ENCODE peak calls at places on chromosomes 13 and 19, in seven cellular contexts. Z, O, F, K, E, D and L are unnamed samples.

GRCh38 chr13:41137951-41138350 is 5.3 kb upstream of the KBTBD6 start:
- DNase-seq in D (no peak), O (peak; percentile 64), K (no peak), E (no peak), F (no peak), Z (no peak), L (no peak)

GRCh38 chr13:42355118-42355840 is 83.3 kb downstream of the AKAP11 start:
- DNase-seq in F (no peak), Z (no peak), E (no peak), K (peak; percentile 75), D (no peak), O (no peak), L (no peak)

GRCh38 chr13:63124863-63125262 is 1709.2 kb upstream of the PCDH20 start:
- DNase-seq in E (no peak), K (no peak), D (no peak), O (peak; percentile 37), Z (no peak), F (peak; percentile 5), L (no peak)

GRCh38 chr19:43726736-43727592 is 11.1 kb downstream of the IRGC start:
- DNase-seq in K (no peak), D (no peak), O (peak; percentile 51), Z (peak; percentile 15), F (no peak), E (peak; percentile 59), L (no peak)

GRCh38 chr13:109200556-109200955 is 571.1 kb downstream of the MYO16 start:
- DNase-seq in E (no peak), D (no peak), Z (no peak), F (no peak), K (no peak), O (peak; percentile 12), L (no peak)

GRCh38 chr19:19418548-19419260 is 13.2 kb downstream of the GATAD2A start:
- DNase-seq in F (no peak), E (no peak), D (no peak), K (no peak), Z (no peak), O (no peak), L (no peak)

GRCh38 chr13:93002071-93002470 is 224.5 kb upstream of the GPC6 start:
- DNase-seq in O (peak; percentile 4), Z (no peak), D (no peak), E (no peak), K (no peak), F (no peak), L (no peak)

GRCh38 chr13:100954430-100955361 is 280.1 kb upstream of the TMTC4 start:
- DNase-seq in F (no peak), E (no peak), Z (no peak), O (no peak), K (no peak), D (no peak), L (no peak)

GRCh38 chr13:51714663-51715168 is 89.2 kb downstream of the DHRS12 start:
- DNase-seq in Z (no peak), E (no peak), F (no peak), K (no peak), O (peak; percentile 75), D (no peak), L (no peak)

GRCh38 chr19:16585808-16586476 is 13.7 kb upstream of the SLC35E1 start:
- DNase-seq in F (no peak), Z (no peak), E (no peak), K (no peak), D (no peak), O (no peak), L (no peak)

GRCh38 chr19:7153008-7153407 is 83.5 kb downstream of the ZNF557 start:
- DNase-seq in O (no peak), F (no peak), Z (no peak), D (no peak), E (no peak), K (no peak), L (no peak)

GRCh38 chr19:58569943-58570670 is 3.0 kb downstream of the MZF1 start:
- DNase-seq in O (no peak), Z (no peak), F (no peak), K (no peak), E (peak; percentile 48), D (peak; percentile 37), L (peak; percentile 32)

GRCh38 chr13:78660130-78660857 is 1.3 kb upstream of the OBI1 start:
- DNase-seq in Z (peak; percentile 4), D (peak; percentile 32), F (no peak), K (peak; percentile 12), E (no peak), O (no peak), L (no peak)

GRCh38 chr13:51822106-51822840 is 18.3 kb upstream of the DHRS12 start:
- DNase-seq in Z (no peak), K (peak; percentile 25), E (no peak), O (no peak), D (no peak), F (no peak), L (no peak)

GRCh38 chr13:77225946-77226345 is 100.9 kb downstream of the MYCBP2 start:
- DNase-seq in F (no peak), Z (no peak), O (no peak), D (no peak), E (no peak), K (no peak), L (no peak)

GRCh38 chr13:34667356-34668218 is 274.5 kb upstream of the NBEA start:
- DNase-seq in Z (no peak), E (no peak), F (no peak), D (no peak), K (no peak), O (no peak), L (no peak)

GRCh38 chr13:113358653-113359052 is 5.3 kb downstream of the GRTP1 start:
- DNase-seq in F (no peak), K (no peak), E (no peak), O (peak; percentile 31), Z (no peak), D (no peak), L (no peak)

GRCh38 chr13:78593652-78594494 is 9.5 kb downstream of the POU4F1 start:
- DNase-seq in O (no peak), K (no peak), F (no peak), D (no peak), Z (no peak), E (no peak), L (no peak)

GRCh38 chr13:51818771-51819511 is 15.0 kb upstream of the DHRS12 start:
- DNase-seq in O (peak; percentile 62), F (no peak), K (peak; percentile 34), D (peak; percentile 76), E (no peak), Z (no peak), L (no peak)

GRCh38 chr13:29438772-29439171 is 156.7 kb downstream of the SLC7A1 start:
- DNase-seq in E (no peak), D (peak; percentile 54), F (no peak), O (peak; percentile 48), K (no peak), Z (no peak), L (no peak)

GRCh38 chr13:44231786-44232516 is 141.7 kb upstream of the SERP2 start:
- DNase-seq in F (peak; percentile 52), K (no peak), Z (peak; percentile 95), O (peak; percentile 95), E (peak; percentile 90), D (peak; percentile 57), L (peak; percentile 85)

GRCh38 chr13:50422181-50423148 is 407.2 kb downstream of the KCNRG start:
- DNase-seq in E (no peak), Z (no peak), F (peak; percentile 74), D (no peak), O (no peak), K (peak; percentile 5), L (no peak)

GRCh38 chr19:56155124-56155687 is 14.1 kb downstream of the ZNF444 start:
- DNase-seq in E (no peak), D (no peak), F (no peak), Z (no peak), K (no peak), O (peak; percentile 37), L (peak; percentile 51)

DNA sequence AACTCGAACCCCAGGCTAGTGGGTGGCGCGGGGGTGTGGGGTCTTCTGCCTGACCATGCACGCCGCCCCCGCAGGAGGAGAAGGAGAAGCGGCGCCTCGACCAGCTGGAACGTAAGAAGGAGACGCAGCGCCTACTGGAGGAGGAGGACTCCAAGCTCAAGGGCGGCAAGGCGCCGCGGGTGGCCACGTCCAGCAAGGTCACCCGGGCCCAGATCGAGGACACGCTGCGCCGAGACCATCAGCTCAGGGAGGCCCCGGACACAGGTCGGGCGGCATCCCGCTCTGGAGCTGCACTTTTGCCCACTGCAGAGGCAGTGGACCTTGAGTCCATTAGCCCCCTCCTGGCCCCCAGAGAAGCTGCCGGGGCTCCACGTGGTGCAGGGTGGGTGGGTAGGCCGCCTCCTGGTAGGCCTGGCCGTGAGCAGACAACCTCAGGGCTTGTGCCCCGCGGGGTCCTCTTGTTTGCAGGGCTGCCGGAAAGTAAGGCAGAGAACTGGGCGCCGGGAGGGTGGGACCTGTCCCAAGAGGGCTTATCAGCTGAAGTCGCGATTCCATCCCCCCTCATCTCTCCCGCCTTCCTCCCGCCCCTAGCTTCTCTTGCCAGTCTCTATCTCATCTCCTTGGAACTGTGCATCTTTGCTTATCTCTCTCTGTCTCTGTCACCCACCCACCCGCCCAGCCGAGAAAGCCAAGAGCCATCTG is 9.9 kb downstream of the CCDC124 start:
- DNase-seq in K (no peak), E (no peak), Z (no peak), O (no peak), D (no peak), F (no peak), L (peak; percentile 77)
- H3K27ac ChIP-seq in K (no peak overlapping the region), E (no peak overlapping the region), Z (no peak overlapping the region), O (no peak overlapping the region), D (no peak overlapping the region), F (no peak overlapping the region), L (no peak overlapping the region)

GRCh38 chr19:39539165-39539518 is 819 bp downstream of the EID2 start:
- DNase-seq in Z (no peak), D (no peak), K (no peak), O (no peak), F (no peak), E (no peak), L (no peak)

GRCh38 chr19:39540333-39540673 is 342 bp upstream of the EID2 start:
- DNase-seq in K (no peak), E (no peak), Z (no peak), O (no peak), D (no peak), F (no peak), L (no peak)

GRCh38 chr19:39542198-39542597 is 2.2 kb upstream of the EID2 start:
- DNase-seq in E (no peak), F (no peak), Z (no peak), K (no peak), O (no peak), D (no peak), L (no peak)

GRCh38 chr19:39543477-39543857 is 3.5 kb upstream of the EID2 start:
- DNase-seq in E (no peak), O (no peak), K (no peak), F (no peak), D (no peak), Z (no peak), L (no peak)

GRCh38 chr19:39539519-39540332 is at the start of gene EID2:
- DNase-seq in K (peak; percentile 92), F (peak; percentile 93), O (peak; percentile 98), Z (peak; percentile 93), D (peak; percentile 97), E (peak; percentile 97), L (peak; percentile 99)
- H3K27ac ChIP-seq in K (peak within 1 kb of the TSS; percentile 86), F (peak within 1 kb of the TSS; percentile 97), O (peak within 1 kb of the TSS; percentile 76), Z (peak within 1 kb of the TSS; percentile 94), D (peak within 1 kb of the TSS; percentile 76), E (peak within 1 kb of the TSS; percentile 93), L (peak within 1 kb of the TSS; percentile 82)

GRCh38 chr19:13013649-13014048 is 18.4 kb downstream of the NFIX start:
- DNase-seq in E (no peak), Z (no peak), F (no peak), K (no peak), O (peak; percentile 66), D (no peak), L (no peak)
- H3K27ac ChIP-seq in E (peak overlapping the region; percentile 95), Z (peak overlapping the region; percentile 96), F (peak overlapping the region; percentile 58), K (no peak overlapping the region), O (peak overlapping the region; percentile 99), D (peak overlapping the region; percentile 90), L (no peak overlapping the region)

GRCh38 chr19:1811942-1812425 is at the start of gene ATP8B3:
- DNase-seq in F (no peak), E (no peak), D (no peak), K (peak; percentile 52), Z (no peak), O (no peak), L (no peak)
- H3K27ac ChIP-seq in F (peak within 1 kb of the TSS; percentile 79), E (peak within 1 kb of the TSS; percentile 64), D (peak within 1 kb of the TSS; percentile 58), K (peak within 1 kb of the TSS; percentile 42), Z (peak within 1 kb of the TSS; percentile 31), O (no peak within 1 kb of the TSS), L (peak within 1 kb of the TSS; percentile 53)